ENCODE peak calls at places on chromosomes 7 and 10, in nine cellular contexts. I is K562, E is SK-N-SH, U is stomach, W is H1, K is HepG2, C is transverse colon, S is sigmoid colon, T is upper lobe of left lung. P is an unnamed sample.
A peak's percentile ranks its signal among the peaks of the same experiment; 100 is the strongest.

GRCh38 chr7:441713-442421 is 77.8 kb downstream of the PDGFA start:
- DNase-seq in I (no peak), E (no peak), U (no peak), W (no peak), K (no peak), C (no peak), S (no peak), T (no peak), P (no peak)

GRCh38 chr10:78906734-78907385 is 161.9 kb upstream of the ZMIZ1 start:
- DNase-seq in I (no peak), E (no peak), U (peak; percentile 10), W (no peak), K (no peak), C (no peak), S (no peak), T (no peak), P (peak; percentile 22)

GRCh38 chr7:157432957-157433576 is 96.3 kb downstream of the DNAJB6 start:
- DNase-seq in I (peak; percentile 69), E (peak; percentile 88), U (peak; percentile 30), W (no peak), K (no peak), C (peak; percentile 35), S (peak; percentile 57), T (no peak), P (no peak)

GRCh38 chr7:108109216-108109908 is 20.8 kb downstream of the LAMB4 start:
- DNase-seq in I (no peak), E (peak; percentile 55), U (no peak), W (no peak), K (peak; percentile 34), C (peak; percentile 16), S (no peak), T (no peak), P (no peak)

GRCh38 chr7:74449809-74450397 is 3.8 kb upstream of the GTF2IRD1 start:
- DNase-seq in I (peak; percentile 85), E (peak; percentile 92), U (peak; percentile 68), W (peak; percentile 82), K (peak; percentile 61), C (peak; percentile 66), S (no peak), T (no peak), P (peak; percentile 76)

GRCh38 chr7:2886900-2887299 is 42.8 kb upstream of the GNA12 start:
- DNase-seq in I (peak; percentile 69), E (peak; percentile 91), U (peak; percentile 44), W (no peak), K (peak; percentile 66), C (peak; percentile 45), S (no peak), T (no peak), P (no peak)

GRCh38 chr7:74683799-74684198 is 26.3 kb downstream of the GTF2I start:
- DNase-seq in I (peak; percentile 38), E (no peak), U (no peak), W (no peak), K (no peak), C (no peak), S (no peak), T (no peak), P (no peak)

GRCh38 chr7:137664846-137665245 is 181.9 kb downstream of the DGKI start:
- DNase-seq in I (no peak), E (peak; percentile 49), U (no peak), W (no peak), K (no peak), C (no peak), S (no peak), T (no peak), P (no peak)

GRCh38 chr7:76296743-76297740 is 5.4 kb upstream of the HSPB1 start:
- DNase-seq in I (no peak), E (no peak), U (peak; percentile 83), W (no peak), K (peak; percentile 28), C (peak; percentile 90), S (peak; percentile 89), T (no peak), P (no peak)

GRCh38 chr10:58237014-58237830 is 30.5 kb downstream of the IPMK start:
- DNase-seq in I (no peak), E (no peak), U (no peak), W (no peak), K (peak; percentile 78), C (no peak), S (no peak), T (no peak), P (no peak)

GRCh38 chr10:4316166-4316810 is 509.7 kb upstream of the AKR1E2 start:
- DNase-seq in I (no peak), E (no peak), U (no peak), W (no peak), K (no peak), C (no peak), S (peak; percentile 76), T (no peak), P (no peak)

GRCh38 chr10:4319870-4320367 is 506.1 kb upstream of the AKR1E2 start:
- DNase-seq in I (no peak), E (no peak), U (no peak), W (no peak), K (no peak), C (no peak), S (no peak), T (no peak), P (no peak)

GRCh38 chr10:4312046-4312835 is 513.8 kb upstream of the AKR1E2 start:
- DNase-seq in I (no peak), E (no peak), U (no peak), W (no peak), K (no peak), C (no peak), S (no peak), T (no peak), P (no peak)

GRCh38 chr10:4310153-4310552 is 515.9 kb upstream of the AKR1E2 start:
- DNase-seq in I (no peak), E (no peak), U (no peak), W (no peak), K (no peak), C (no peak), S (no peak), T (no peak), P (no peak)

DNA sequence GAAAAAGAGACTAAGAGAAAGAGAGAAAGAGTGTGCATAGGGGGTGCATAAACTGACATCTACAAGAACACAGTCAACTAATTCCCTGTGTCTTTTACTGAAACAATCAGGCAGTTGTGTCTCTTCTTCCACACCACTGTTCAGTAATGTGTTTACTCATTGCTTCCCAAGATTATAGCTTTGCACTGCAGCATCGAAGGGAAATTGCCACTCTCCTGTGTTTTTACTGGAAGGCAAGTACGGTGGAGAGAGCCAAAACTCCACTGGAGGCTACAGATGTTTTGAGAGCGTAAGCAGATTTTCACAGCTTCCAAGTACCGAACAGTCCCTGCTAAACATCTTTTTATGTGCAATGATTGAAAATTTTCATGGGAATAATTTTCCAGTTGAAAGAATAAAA is 510.5 kb upstream of the AKR1E2 start:
- DNase-seq in I (no peak), E (no peak), U (no peak), W (no peak), K (no peak), C (no peak), S (no peak), T (no peak), P (no peak)
- TF ChIP-seq EP300 in I (no peak), E (no peak), U (no peak), W (no peak), K (no peak), C (no peak), S (no peak), T (no peak), P (no peak)

GRCh38 chr10:102404361-102405107 is 9.0 kb downstream of the NFKB2 start:
- DNase-seq in I (no peak), E (no peak), U (no peak), W (no peak), K (no peak), C (no peak), S (no peak), T (no peak), P (no peak)

GRCh38 chr10:102403115-102403514 is 7.6 kb downstream of the NFKB2 start:
- DNase-seq in I (no peak), E (no peak), U (no peak), W (no peak), K (no peak), C (no peak), S (no peak), T (peak; percentile 76), P (no peak)

GRCh38 chr10:102407641-102407943 is 11.0 kb downstream of the PSD start:
- DNase-seq in I (no peak), E (no peak), U (no peak), W (no peak), K (no peak), C (no peak), S (no peak), T (no peak), P (no peak)

GRCh38 chr10:102405632-102406031 is 10.1 kb downstream of the NFKB2 start:
- DNase-seq in I (no peak), E (no peak), U (no peak), W (no peak), K (no peak), C (no peak), S (no peak), T (no peak), P (no peak)

DNA sequence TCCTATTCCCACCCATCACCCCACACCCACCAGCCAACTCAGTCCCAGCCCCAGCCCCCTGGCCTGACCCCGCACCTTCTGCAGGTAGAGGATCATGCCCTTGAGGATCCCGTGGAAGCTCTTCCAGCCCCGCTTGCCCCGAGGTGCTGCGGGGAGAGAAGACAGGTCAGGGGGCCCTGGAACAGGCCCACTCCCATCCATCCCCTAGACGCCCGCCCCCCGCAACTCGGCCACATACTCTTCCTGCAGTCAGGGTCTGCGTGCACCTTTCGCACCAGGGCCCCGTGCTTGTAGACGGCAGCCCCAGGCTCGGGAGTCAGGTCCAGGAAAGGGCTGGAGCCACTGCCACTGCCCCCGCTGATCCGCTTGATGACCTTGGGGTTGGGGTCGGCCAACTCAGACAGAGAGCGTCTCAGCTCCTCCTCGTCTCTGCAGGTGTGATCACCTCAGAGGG is 9.6 kb downstream of the NFKB2 start:
- DNase-seq in I (no peak), E (no peak), U (no peak), W (no peak), K (no peak), C (no peak), S (no peak), T (no peak), P (no peak)
- TF ChIP-seq POLR2AphosphoS5 in I (no peak), E (no peak), U (no peak), W (peak; percentile 7), K (no peak), C (no peak), S (no peak), T (no peak), P (no peak)

GRCh38 chr10:128058106-128058745 is 68.0 kb downstream of the MKI67 start:
- DNase-seq in I (no peak), E (no peak), U (no peak), W (no peak), K (no peak), C (no peak), S (no peak), T (no peak), P (no peak)
- H3K27ac ChIP-seq in I (no peak overlapping the region), E (no peak overlapping the region), U (no peak overlapping the region), W (no peak overlapping the region), K (no peak overlapping the region), C (no peak overlapping the region), S (no peak overlapping the region), T (no peak overlapping the region), P (no peak overlapping the region)

DNA sequence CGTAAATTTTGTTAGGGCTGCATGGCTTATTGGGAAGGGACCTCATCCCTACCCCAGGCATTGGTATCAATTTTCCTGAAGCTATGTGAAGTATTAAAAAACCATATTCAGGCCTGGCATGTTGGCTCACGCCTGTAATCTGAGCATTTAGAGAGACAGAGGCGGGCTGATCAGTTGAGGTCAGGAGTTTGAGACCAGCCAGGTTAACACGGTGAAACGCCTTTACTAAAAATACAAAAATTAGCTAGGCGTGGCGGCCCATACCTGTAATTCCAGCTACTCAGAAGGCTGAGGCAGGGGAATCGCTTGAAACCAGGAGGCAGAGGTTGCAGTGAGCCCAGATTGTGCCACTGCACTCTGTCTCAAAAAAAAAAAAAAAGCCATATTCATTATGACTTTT is 7.1 kb downstream of the TASOR2 start:
- DNase-seq in I (no peak), E (no peak), U (no peak), W (no peak), K (no peak), C (no peak), S (no peak), T (no peak), P (no peak)
- TF ChIP-seq EP300 in I (no peak), E (no peak), U (no peak), W (no peak), K (no peak), C (no peak), S (no peak), T (no peak), P (no peak)

P was measured in suprapubic skin.